ENCODE peak calls at places on chromosomes 6 and 20, in seven cellular contexts. U, X, L, C, J, W and M are unnamed samples.

GRCh38 chr6:138188278-138188923 is 26.7 kb downstream of the ARFGEF3 start:
- DNase-seq in U (no peak), X (no peak), L (no peak), C (no peak), J (no peak), W (no peak), M (no peak)

GRCh38 chr20:57420571-57421257 is 29.5 kb downstream of the RBM38 start:
- DNase-seq in U (no peak), X (no peak), L (no peak), C (no peak), J (no peak), W (no peak), M (no peak)

GRCh38 chr6:80690611-80691090 is 584.2 kb downstream of the BCKDHB start:
- DNase-seq in U (no peak), X (peak), L (no peak), C (no peak), J (no peak), W (no peak), M (peak)

GRCh38 chr6:36615018-36615761 is 21.0 kb downstream of the SRSF3 start:
- DNase-seq in U (peak), X (peak), L (no peak), C (peak), J (peak), W (no peak), M (peak)

GRCh38 chr6:42777126-42777822 is 4.6 kb upstream of the BICRAL start:
- DNase-seq in U (peak), X (peak), L (no peak), C (no peak), J (no peak), W (no peak), M (peak)

GRCh38 chr6:47424436-47424836 is 53.2 kb upstream of the CD2AP start:
- DNase-seq in U (no peak), X (no peak), L (no peak), C (no peak), J (no peak), W (no peak), M (no peak)

GRCh38 chr6:36491378-36491965 is 48.7 kb downstream of the KCTD20 start:
- DNase-seq in U (no peak), X (no peak), L (no peak), C (no peak), J (peak), W (no peak), M (no peak)

GRCh38 chr6:36976931-36977330 is 9.1 kb downstream of the MTCH1 start:
- DNase-seq in U (no peak), X (no peak), L (no peak), C (no peak), J (no peak), W (no peak), M (no peak)

GRCh38 chr20:40584128-40584819 is 104.8 kb downstream of the MAFB start:
- DNase-seq in U (no peak), X (no peak), L (peak), C (no peak), J (no peak), W (no peak), M (no peak)

GRCh38 chr6:133892444-133893323 is 3.8 kb downstream of the TCF21 start:
- DNase-seq in U (no peak), X (no peak), L (no peak), C (no peak), J (no peak), W (no peak), M (peak)

GRCh38 chr6:133893324-133893692 is 4.4 kb downstream of the TCF21 start:
- DNase-seq in U (no peak), X (no peak), L (no peak), C (no peak), J (no peak), W (no peak), M (no peak)

GRCh38 chr6:133891814-133892443 is 3.0 kb downstream of the TCF21 start:
- DNase-seq in U (no peak), X (no peak), L (no peak), C (peak), J (no peak), W (no peak), M (peak)

GRCh38 chr6:133889557-133890301 is 816 bp downstream of the TCF21 start:
- DNase-seq in U (no peak), X (no peak), L (no peak), C (no peak), J (no peak), W (no peak), M (peak)

DNA sequence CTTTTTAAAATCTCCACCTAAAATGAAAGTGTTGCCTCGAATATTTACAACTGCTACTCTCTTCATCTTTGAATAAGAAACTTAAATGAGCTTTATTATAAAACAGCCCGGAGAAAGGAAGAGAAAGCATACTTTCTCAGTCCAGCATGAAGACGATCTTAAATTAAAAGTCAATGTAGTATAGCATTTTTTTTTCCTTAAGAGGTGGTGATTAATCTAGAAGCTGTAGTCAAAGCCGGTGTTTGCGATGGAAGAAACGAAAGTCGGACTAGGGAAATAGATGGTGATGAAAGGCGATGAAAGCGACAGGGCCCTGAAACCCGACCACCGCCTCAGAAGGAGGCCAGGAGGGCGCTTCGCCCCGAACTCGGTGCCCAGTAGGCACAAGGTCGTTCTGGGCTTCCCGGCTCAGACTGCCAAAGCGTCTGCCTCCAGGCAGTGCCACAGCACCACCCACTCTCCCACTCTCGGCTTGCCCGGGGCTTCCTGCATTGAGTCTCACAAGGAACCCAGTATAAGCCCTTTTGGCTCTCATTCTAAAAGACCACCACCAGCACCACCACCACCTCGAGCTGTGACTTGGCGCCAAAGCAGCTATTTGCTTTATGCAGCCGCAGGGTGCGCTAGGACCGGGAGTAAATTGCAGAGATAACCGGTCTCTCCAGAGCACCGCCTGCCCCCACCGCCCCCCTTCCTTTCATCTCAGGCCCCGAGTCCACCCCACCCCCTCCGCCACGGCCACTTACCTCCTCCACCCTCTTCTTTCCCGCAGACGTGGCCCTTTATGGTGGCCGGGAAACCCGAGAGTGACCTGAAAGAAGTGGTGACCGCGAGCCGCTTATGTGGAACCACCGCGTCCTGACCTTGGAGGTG is 2.3 kb downstream of the TCF21 start:
- DNase-seq in U (no peak), X (peak), L (no peak), C (peak), J (peak), W (peak), M (peak)
- H3K4me3 ChIP-seq in U (no peak), X (no peak), L (no peak), C (no peak), J (peak), W (peak), M (peak)

GRCh38 chr6:35046098-35046497 is 95.0 kb downstream of the TCP11 start:
- DNase-seq in U (no peak), X (no peak), L (no peak), C (no peak), J (no peak), W (no peak), M (no peak)

GRCh38 chr6:35046862-35047261 is 94.3 kb downstream of the TCP11 start:
- DNase-seq in U (peak), X (no peak), L (no peak), C (peak), J (no peak), W (no peak), M (no peak)

GRCh38 chr6:35048031-35048613 is 93.0 kb downstream of the TCP11 start:
- DNase-seq in U (peak), X (no peak), L (no peak), C (peak), J (no peak), W (no peak), M (no peak)

GRCh38 chr6:35048631-35049083 is 92.5 kb downstream of the TCP11 start:
- DNase-seq in U (peak), X (peak), L (peak), C (no peak), J (no peak), W (no peak), M (peak)

DNA sequence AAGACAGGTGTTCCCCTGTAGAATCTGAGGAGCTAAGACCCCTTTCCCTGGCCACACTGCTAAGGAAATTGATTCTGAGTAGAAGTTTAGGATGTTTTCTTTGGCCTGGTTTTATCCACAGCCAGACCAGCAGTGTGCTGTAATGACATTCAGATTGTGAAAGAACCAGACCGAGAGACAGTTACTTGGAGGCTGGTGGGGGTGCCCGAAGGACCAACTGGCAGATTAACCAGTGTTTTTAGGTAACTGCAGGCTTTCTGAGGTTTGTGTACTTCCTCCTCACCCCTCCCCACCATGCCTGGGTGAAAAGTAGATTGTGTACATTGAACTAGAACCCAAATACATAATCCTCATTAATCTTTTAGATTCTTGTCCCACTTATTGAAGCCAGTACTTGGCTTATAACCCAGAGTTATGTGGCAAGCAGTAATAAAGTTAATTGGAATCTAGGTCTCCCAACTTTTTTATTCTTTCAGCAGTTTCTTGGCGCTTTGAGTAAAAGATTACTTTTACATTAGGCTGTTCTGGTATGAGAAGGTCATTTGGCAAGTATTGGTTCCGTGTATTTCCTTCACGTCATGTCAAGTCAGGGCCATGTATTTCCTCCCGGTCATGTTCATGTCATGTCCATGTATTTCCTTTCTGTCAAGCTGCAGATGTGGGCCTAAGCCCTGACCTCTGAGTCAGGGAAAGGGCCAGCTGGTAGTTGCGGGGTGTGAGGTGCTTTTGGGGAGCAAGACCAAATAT is 93.7 kb downstream of the TCP11 start:
- DNase-seq in U (peak), X (peak), L (no peak), C (peak), J (no peak), W (no peak), M (peak)
- H3K4me3 ChIP-seq in U (no peak), X (no peak), L (no peak), C (no peak), J (no peak), W (no peak), M (no peak)

GRCh38 chr6:89116702-89117101 is 1.2 kb downstream of the SRSF12 start:
- DNase-seq in U (no peak), X (no peak), L (no peak), C (no peak), J (no peak), W (no peak), M (no peak)
- H3K4me3 ChIP-seq in U (peak), X (no peak), L (no peak), C (no peak), J (peak), W (peak), M (no peak)

DNA sequence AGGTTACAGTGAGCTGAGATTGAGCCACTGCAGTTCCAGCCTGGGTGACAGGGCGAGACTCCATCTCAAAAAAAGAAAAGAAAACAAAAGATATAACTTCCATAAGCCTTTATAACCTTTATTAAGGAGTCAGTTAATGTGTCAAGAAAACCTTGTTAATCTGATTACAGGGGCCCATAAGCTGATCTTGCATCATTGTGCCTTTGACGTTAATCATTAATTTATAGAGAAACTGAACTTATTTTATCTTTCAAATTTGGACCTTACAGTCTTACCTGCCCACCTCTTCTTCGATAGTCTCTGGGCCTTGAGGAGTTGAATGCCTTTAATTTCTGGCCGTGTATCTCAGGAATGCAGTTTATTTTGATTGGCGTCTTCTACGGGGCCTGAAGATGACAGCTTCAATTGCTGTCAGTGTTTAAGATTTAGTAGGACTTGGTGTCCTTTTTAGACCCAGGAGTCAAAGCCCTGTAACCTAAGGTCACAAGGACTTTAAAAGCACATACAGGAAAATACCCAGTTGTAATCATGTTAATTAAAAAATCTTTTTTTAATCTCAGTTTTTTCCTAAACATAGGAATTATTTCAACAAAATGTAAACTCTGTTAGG is 5.8 kb downstream of the ACOT13 start:
- DNase-seq in U (no peak), X (no peak), L (no peak), C (no peak), J (no peak), W (no peak), M (no peak)
- H3K4me3 ChIP-seq in U (no peak), X (no peak), L (no peak), C (no peak), J (no peak), W (no peak), M (no peak)

GRCh38 chr6:4017058-4017457 is 61.9 kb downstream of the FAM217A start:
- DNase-seq in U (no peak), X (no peak), L (no peak), C (no peak), J (no peak), W (no peak), M (no peak)
- H3K4me3 ChIP-seq in U (peak), X (peak), L (no peak), C (no peak), J (peak), W (peak), M (peak)

GRCh38 chr20:61113731-61114130 is 138.3 kb upstream of the CDH4 start:
- DNase-seq in U (no peak), X (no peak), L (no peak), C (no peak), J (no peak), W (peak), M (no peak)
- H3K4me3 ChIP-seq in U (no peak), X (no peak), L (no peak), C (no peak), J (no peak), W (no peak), M (no peak)

GRCh38 chr20:10218536-10219451 is at the start of gene SNAP25:
- DNase-seq in U (no peak), X (peak), L (no peak), C (peak), J (peak), W (no peak), M (peak)
- H3K4me3 ChIP-seq in U (no peak), X (peak), L (no peak), C (no peak), J (peak), W (peak), M (peak)

GRCh38 chr20:17543531-17543961 is 12.4 kb upstream of the BFSP1 start:
- DNase-seq in U (no peak), X (peak), L (no peak), C (no peak), J (no peak), W (no peak), M (peak)
- H3K4me3 ChIP-seq in U (no peak), X (peak), L (no peak), C (no peak), J (no peak), W (no peak), M (no peak)

GRCh38 chr20:3084283-3084985 is at the start of gene AVP:
- DNase-seq in U (no peak), X (no peak), L (no peak), C (no peak), J (no peak), W (no peak), M (no peak)

GRCh38 chr20:3082955-3083952 is 1.3 kb downstream of the AVP start:
- DNase-seq in U (peak), X (no peak), L (no peak), C (no peak), J (no peak), W (no peak), M (no peak)

GRCh38 chr20:3081641-3082040 is 2.9 kb downstream of the AVP start:
- DNase-seq in U (no peak), X (no peak), L (no peak), C (no peak), J (no peak), W (no peak), M (no peak)

GRCh38 chr20:3080939-3081388 is 3.6 kb downstream of the AVP start:
- DNase-seq in U (no peak), X (peak), L (no peak), C (peak), J (peak), W (no peak), M (no peak)

GRCh38 chr20:3082306-3082951 is 2.1 kb downstream of the AVP start:
- DNase-seq in U (no peak), X (no peak), L (no peak), C (no peak), J (no peak), W (no peak), M (no peak)
- H3K4me3 ChIP-seq in U (no peak), X (no peak), L (peak), C (no peak), J (peak), W (no peak), M (no peak)

DNA sequence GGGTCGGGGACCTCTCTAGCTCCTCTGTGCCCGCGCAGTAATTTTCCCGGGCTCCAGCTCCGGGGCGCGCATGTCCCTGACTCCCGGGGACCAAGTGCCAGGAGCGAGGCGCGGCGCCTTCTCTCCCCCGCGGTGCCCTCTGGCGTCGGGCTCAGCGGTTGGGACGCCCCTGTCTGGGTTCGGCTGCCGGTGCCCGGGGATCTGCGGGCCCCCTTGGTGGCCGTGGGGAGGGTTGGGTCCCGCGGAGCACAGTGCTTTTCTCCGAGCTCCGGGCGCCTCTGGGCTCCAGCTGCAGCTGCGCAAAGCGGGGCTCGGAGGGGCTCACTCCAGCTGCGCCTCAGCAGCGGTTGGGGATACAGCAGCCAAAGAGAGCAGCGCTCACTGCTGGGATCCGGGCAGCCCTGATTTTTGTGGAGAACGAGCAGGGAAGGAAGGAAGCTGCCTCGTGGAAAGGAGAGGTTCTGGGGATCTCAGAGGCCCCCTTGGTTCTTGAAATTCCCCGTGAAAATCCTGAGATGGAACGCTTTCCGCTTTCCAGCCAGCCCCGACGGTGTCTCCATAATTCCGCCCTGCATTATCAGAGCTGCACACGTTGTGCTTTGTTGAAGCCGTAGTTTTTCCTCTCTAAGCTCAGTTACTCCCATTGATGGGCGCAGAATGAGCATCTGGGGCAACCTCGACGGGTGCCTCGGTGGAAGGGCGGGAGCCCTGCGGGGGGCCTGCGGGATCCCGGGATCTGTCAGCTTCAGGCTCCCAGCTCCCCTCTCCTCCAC is 863 bp downstream of the PPP1R14C start:
- DNase-seq in U (no peak), X (no peak), L (no peak), C (no peak), J (no peak), W (peak), M (no peak)
- H3K4me3 ChIP-seq in U (no peak), X (no peak), L (peak), C (no peak), J (peak), W (peak), M (no peak)